ENCODE peak calls at places on chromosomes 11 and 22, in five cellular contexts. M is colonic mucosa; S is stimulated activated CD4-positive, alpha-beta T cell treated with anti-CD3 and anti-CD28 coated beads, Interleukin-2, amount 100 ng/mL, for 48 hours; L is OCI-LY7; C is mucosa of descending colon. Z is an unnamed sample.
A peak's percentile ranks its signal among the peaks of the same experiment; 100 is the strongest.

GRCh38 chr11:11774928-11775327 is 66.8 kb upstream of the USP47 start:
- DNase-seq in L (no peak), C (no peak), M (no peak), S (no peak), Z (no peak)

GRCh38 chr11:1162153-1162497 is 4.4 kb downstream of the MUC5AC start:
- DNase-seq in L (no peak), M (no peak), C (peak; percentile 10), S (no peak), Z (no peak)

GRCh38 chr22:47367107-47367690 is 604.7 kb downstream of the TBC1D22A start:
- DNase-seq in C (no peak), S (no peak), L (no peak), M (peak; percentile 10), Z (no peak)

GRCh38 chr11:23961503-23962338 is 535.1 kb upstream of the LUZP2 start:
- DNase-seq in L (no peak), M (no peak), C (peak; percentile 14), S (no peak), Z (no peak)

GRCh38 chr11:12840871-12841516 is 166.8 kb downstream of the TEAD1 start:
- DNase-seq in C (no peak), M (no peak), L (no peak), S (no peak), Z (peak; percentile 17)

GRCh38 chr11:45455536-45455935 is 169.4 kb upstream of the SYT13 start:
- DNase-seq in S (no peak), L (no peak), C (no peak), M (no peak), Z (no peak)

GRCh38 chr11:121024989-121025388 is 1.1 kb downstream of the TBCEL start:
- DNase-seq in S (no peak), M (no peak), C (no peak), L (no peak), Z (no peak)

GRCh38 chr11:85718991-85719807 is 33.2 kb upstream of the CCDC89 start:
- DNase-seq in L (no peak), C (no peak), S (no peak), M (no peak), Z (peak; percentile 43)

GRCh38 chr22:35359380-35360065 is 21.4 kb upstream of the HMOX1 start:
- DNase-seq in S (no peak), M (no peak), L (no peak), C (no peak), Z (no peak)